ENCODE peak calls at places on chromosomes 13 and 19, in four cellular contexts. B is GM12878, X is K562, Z is HepG2. S is an unnamed sample.

GRCh38 chr13:40236566-40237168 is 429.8 kb downstream of the FOXO1 start:
- DNase-seq in B (no peak), X (no peak), Z (no peak), S (no peak)

GRCh38 chr13:77698211-77699058 is 948 bp downstream of the SLAIN1 start:
- DNase-seq in B (no peak), X (peak; percentile 1), Z (no peak), S (peak; percentile 62)

GRCh38 chr13:93169980-93170379 is 56.6 kb upstream of the GPC6 start:
- DNase-seq in B (no peak), X (no peak), Z (peak; percentile 18), S (no peak)

GRCh38 chr13:44244288-44244687 is 129.3 kb upstream of the SERP2 start:
- DNase-seq in B (no peak), X (peak; percentile 38), Z (no peak), S (no peak)

GRCh38 chr13:89199138-89199537 is 1528.0 kb downstream of the SLITRK5 start:
- DNase-seq in B (no peak), X (no peak), Z (no peak), S (no peak)

GRCh38 chr13:40272776-40273139 is 393.7 kb downstream of the FOXO1 start:
- DNase-seq in B (no peak), X (no peak), Z (no peak), S (no peak)

GRCh38 chr19:13015361-13016231 is 20.3 kb downstream of the NFIX start:
- DNase-seq in B (no peak), X (no peak), Z (no peak), S (peak; percentile 75)

GRCh38 chr13:77928909-77929308 is 10.3 kb upstream of the EDNRB start:
- DNase-seq in B (peak; percentile 34), X (no peak), Z (no peak), S (no peak)

DNA sequence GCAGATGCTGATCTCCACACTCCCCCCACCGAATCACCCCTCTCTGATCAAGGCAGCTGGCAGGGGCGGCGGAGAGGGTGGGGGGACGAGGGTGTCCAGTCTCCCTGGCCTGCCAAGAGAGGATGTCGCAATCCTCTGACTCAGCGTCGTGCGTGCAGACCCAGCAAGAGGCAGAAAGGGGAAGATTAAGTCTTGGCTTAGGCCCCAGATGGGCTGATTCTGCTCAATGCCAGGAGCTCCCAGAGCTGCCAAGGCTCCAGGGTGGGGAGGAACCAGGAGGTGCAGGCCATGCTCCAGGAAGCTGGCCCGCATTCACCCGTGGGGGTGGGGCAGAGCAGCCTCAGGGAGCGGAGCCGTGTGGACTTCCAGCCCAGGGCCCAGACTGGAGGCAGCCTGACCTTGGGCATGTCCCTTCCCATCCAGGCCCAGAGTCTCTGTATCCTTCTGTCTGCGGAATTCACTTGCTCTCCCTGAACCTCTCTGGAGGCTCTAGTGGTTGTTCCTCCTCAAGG is 6.6 kb upstream of the BCL3 start:
- DNase-seq in B (no peak), X (peak; percentile 84), Z (peak; percentile 78), S (no peak)
- TF ChIP-seq REST in B (no peak), X (peak; percentile 67), Z (no peak), S (no peak)

DNA sequence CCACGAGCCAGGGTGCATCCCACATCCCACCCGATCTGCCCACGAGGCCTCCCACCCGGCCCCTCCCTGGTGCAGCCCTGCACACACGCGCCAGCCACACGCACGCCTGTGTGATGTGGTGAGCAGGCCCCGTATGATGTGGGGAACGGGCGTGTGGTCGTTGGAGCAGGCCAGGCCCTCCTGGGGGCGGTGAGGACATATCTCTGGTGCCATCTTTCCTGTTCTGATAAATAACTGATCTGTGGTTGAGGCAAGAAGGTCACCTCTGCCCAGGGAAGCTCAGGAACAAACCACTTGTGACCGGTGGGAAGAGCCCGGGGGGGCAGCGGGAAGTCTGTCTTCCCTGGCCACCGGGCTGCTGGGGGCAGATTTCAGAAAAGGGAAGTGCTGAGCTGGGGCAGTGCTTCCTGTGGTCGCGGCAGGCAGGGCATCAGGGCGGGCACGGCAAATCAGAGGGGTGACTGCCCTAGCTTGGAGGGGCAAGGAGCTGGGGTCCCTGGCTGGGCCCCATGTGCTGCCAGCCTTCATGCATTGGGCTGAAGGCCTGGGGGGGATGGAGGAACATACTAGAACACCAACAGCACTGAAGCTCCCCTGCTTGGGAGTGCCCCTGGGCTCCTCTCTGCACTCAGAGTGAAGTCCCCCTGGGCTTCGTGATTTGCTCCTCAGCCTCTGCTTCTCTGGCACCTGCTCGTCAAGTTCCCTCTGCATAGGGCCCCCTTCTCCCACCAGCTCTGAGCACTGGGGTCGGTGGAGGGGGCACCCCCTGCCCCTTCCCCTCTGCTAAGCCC is 35.2 kb upstream of the SLC7A10 start:
- DNase-seq in B (no peak), X (no peak), Z (no peak), S (no peak)
- TF ChIP-seq CREB1 in B (no peak), X (no peak), Z (no peak), S (no peak)

GRCh38 chr13:33994198-33994597 is 176.2 kb downstream of the RFC3 start:
- DNase-seq in B (no peak), X (no peak), Z (no peak), S (no peak)

GRCh38 chr13:33997574-33997973 is 179.6 kb downstream of the RFC3 start:
- DNase-seq in B (no peak), X (no peak), Z (no peak), S (no peak)

GRCh38 chr13:33994826-33995502 is 177.0 kb downstream of the RFC3 start:
- DNase-seq in B (no peak), X (no peak), Z (no peak), S (no peak)

GRCh38 chr13:33992891-33993336 is 175.0 kb downstream of the RFC3 start:
- DNase-seq in B (no peak), X (no peak), Z (peak; percentile 72), S (no peak)
- TF ChIP-seq REST in B (no peak), X (no peak), Z (no peak), S (no peak)

GRCh38 chr13:33217256-33217655 is 68.3 kb downstream of the STARD13 start:
- DNase-seq in B (no peak), X (no peak), Z (no peak), S (no peak)

GRCh38 chr13:33218426-33218825 is 67.1 kb downstream of the STARD13 start:
- DNase-seq in B (no peak), X (no peak), Z (no peak), S (no peak)

GRCh38 chr13:33213797-33214196 is 71.8 kb downstream of the STARD13 start:
- DNase-seq in B (no peak), X (no peak), Z (no peak), S (peak; percentile 53)

GRCh38 chr13:33219926-33220325 is 65.6 kb downstream of the STARD13 start:
- DNase-seq in B (no peak), X (no peak), Z (no peak), S (no peak)

GRCh38 chr13:33218020-33218419 is 67.5 kb downstream of the STARD13 start:
- DNase-seq in B (no peak), X (no peak), Z (peak; percentile 82), S (peak; percentile 44)
- TF ChIP-seq CREB1 in B (no peak), X (no peak), Z (no peak), S (no peak)

DNA sequence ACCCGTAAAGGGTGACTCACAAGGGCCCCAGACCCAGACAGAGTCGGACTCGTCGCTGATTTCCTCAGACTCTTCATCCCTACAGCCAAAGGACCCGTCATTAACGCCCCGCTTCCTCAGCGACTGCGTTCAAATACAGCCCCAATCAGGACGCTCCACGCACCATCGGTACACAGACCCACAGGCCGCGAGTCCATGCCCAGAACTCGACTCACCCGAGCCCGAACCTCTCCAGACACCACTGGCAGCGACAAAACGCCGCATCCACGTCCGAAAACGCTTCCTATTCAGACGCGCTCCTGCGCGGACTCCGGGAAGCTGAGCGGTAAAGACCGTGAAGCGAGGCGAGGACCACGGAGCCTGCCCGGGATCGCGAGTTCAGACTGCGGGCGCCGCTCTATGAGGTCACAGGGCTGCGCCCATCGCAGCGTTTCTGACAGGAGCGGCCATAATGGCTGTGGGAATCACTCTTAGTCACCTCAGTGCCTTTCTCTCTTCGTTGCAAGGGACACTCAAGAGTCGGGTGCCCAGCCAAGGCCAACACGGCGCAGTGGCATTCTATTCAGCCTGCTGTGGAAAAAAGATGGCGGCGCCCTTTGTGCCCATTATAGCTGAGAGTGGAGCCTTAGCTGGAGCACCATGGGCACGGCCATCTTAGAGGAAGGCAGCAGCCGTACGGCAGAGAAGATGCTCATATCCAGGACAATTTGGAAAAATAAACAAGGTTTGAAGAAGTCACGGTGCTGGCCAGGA is at the start of gene ZNF614:
- DNase-seq in B (peak; percentile 49), X (peak; percentile 89), Z (peak; percentile 71), S (peak; percentile 93)
- TF ChIP-seq REST in B (no peak), X (no peak), Z (no peak), S (no peak)

DNA sequence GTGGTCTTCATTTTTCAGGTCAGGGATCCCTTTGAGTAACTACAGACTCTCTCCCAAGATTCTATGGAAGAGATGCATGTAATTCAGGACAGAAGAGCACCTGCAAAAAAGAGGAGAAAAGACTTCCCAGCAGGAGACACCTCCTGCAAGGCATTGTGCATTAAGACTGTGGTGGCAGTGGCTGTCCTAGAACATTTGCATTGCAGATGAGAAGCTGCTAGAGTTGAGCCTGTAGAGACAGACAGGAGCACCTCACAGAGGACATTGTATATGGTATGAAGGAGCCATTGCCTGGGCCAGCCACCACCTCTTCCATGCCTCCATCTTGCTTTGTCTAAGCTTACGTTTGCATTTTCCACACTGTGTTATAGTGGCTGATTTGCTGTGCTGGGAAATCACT is 11.2 kb upstream of the MYO16 start:
- DNase-seq in B (no peak), X (no peak), Z (no peak), S (peak; percentile 8)
- TF ChIP-seq CREB1 in B (no peak), X (no peak), Z (no peak), S (no peak)

GRCh38 chr13:34623331-34623730 is 318.7 kb upstream of the NBEA start:
- DNase-seq in B (no peak), X (no peak), Z (no peak), S (no peak)
- TF ChIP-seq REST in B (no peak), X (no peak), Z (no peak), S (no peak)

GRCh38 chr19:38674388-38675133 is 27.1 kb downstream of the ACTN4 start:
- DNase-seq in B (no peak), X (peak; percentile 56), Z (no peak), S (no peak)
- TF ChIP-seq CREB1 in B (peak; percentile 40), X (peak; percentile 63), Z (no peak), S (no peak)

GRCh38 chr19:57814505-57815246 is at the start of gene ZNF552:
- DNase-seq in B (peak; percentile 71), X (peak; percentile 83), Z (peak; percentile 96), S (peak; percentile 99)
- TF ChIP-seq REST in B (no peak), X (no peak), Z (no peak), S (no peak)

DNA sequence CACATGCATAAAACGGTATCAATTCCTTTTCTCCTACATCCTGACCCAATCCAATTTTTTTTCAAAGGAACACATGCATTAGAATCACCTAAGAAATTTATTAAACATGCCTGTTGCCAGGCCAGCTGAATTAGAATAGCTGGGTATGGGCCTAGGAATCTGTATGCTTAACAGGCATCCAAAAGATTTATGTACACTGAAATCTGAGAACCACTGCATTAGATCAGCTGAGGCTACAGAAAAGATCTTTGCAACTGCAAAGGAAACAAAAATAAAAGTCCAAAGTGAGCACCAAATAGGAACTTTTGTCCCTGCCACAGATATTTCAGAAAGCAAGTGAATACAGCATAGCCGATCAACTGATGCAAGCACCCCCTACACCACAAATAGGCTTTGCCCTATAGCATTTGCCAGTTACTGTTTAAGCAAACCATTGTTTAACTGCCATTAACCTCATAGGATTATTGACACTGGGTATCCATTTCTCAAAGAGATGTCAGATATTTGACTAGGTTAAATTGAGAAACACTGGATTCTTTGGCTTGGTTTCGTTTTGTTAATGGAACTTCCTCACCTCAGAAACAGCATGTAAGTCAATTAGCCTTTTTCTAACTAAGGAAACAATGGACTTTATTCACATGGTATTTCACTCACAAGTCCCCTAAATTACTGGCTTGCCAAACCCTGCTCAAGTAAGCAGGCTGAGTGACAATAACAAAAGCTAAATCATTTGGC is 68.0 kb downstream of the SUCLA2 start:
- DNase-seq in B (no peak), X (no peak), Z (peak; percentile 76), S (peak; percentile 24)
- TF ChIP-seq CREB1 in B (no peak), X (no peak), Z (no peak), S (no peak)